ENCODE peak calls at places on chromosomes 7 and 10, in five cellular contexts. J, S, G, O and Q are unnamed samples.
A peak's percentile ranks its signal among the peaks of the same experiment; 100 is the strongest.

GRCh38 chr7:17434191-17434590 is 135.7 kb downstream of the AHR start:
- DNase-seq in G (no peak), S (no peak), O (no peak), J (no peak), Q (no peak)

GRCh38 chr7:138755331-138755747 is 42.5 kb upstream of the TMEM213 start:
- DNase-seq in S (no peak), J (no peak), G (no peak), O (no peak), Q (no peak)

GRCh38 chr7:65475734-65476319 is 102.2 kb downstream of the ZNF92 start:
- DNase-seq in S (no peak), G (no peak), O (peak; percentile 30), J (no peak), Q (no peak)

GRCh38 chr7:52925332-52925731 is 110.1 kb upstream of the POM121L12 start:
- DNase-seq in S (no peak), O (no peak), G (no peak), J (no peak), Q (no peak)

GRCh38 chr7:101990811-101991418 is 173.5 kb downstream of the CUX1 start:
- DNase-seq in J (no peak), O (no peak), S (no peak), G (no peak), Q (no peak)

GRCh38 chr10:26869528-26869927 is 8.8 kb upstream of the ABI1 start:
- DNase-seq in S (peak; percentile 77), J (no peak), O (no peak), G (no peak), Q (no peak)

GRCh38 chr7:104142147-104142546 is 65.7 kb downstream of the ORC5 start:
- DNase-seq in G (no peak), O (no peak), S (no peak), J (no peak), Q (peak; percentile 94)

GRCh38 chr7:151383638-151384351 is 26.0 kb downstream of the WDR86 start:
- DNase-seq in J (no peak), O (no peak), G (no peak), S (no peak), Q (no peak)

GRCh38 chr10:71448146-71448545 is 51.4 kb downstream of the CDH23 start:
- DNase-seq in J (no peak), O (no peak), S (no peak), G (no peak), Q (no peak)

GRCh38 chr7:16918288-16918895 is 36.6 kb upstream of the AGR3 start:
- DNase-seq in J (peak; percentile 78), S (peak; percentile 28), O (no peak), G (peak; percentile 65), Q (no peak)

GRCh38 chr10:88343761-88344484 is 239.2 kb downstream of the RNLS start:
- DNase-seq in O (no peak), S (no peak), J (no peak), G (no peak), Q (no peak)

GRCh38 chr7:117127585-117128168 is 174.4 kb downstream of the ST7 start:
- DNase-seq in J (peak; percentile 82), O (peak; percentile 49), G (peak; percentile 72), S (peak; percentile 47), Q (peak; percentile 51)

GRCh38 chr7:22702516-22702915 is 24.5 kb upstream of the IL6 start:
- DNase-seq in G (no peak), S (no peak), O (no peak), J (no peak), Q (no peak)

GRCh38 chr10:113603057-113603777 is 50.4 kb downstream of the HABP2 start:
- DNase-seq in O (no peak), J (no peak), S (no peak), G (no peak), Q (no peak)

GRCh38 chr7:36651404-36651803 is 72.9 kb downstream of the AOAH start:
- DNase-seq in O (no peak), S (no peak), J (no peak), G (peak; percentile 36), Q (no peak)

GRCh38 chr10:133537551-133538545 is 10.7 kb downstream of the CYP2E1 start:
- DNase-seq in J (no peak), G (no peak), S (no peak), O (no peak), Q (no peak)

GRCh38 chr10:132297521-132297920 is 10.2 kb downstream of the STK32C start:
- DNase-seq in O (no peak), S (no peak), G (no peak), J (no peak), Q (no peak)

GRCh38 chr7:129785457-129786178 is 167.1 kb downstream of the UBE2H start:
- DNase-seq in O (no peak), S (no peak), J (no peak), G (no peak), Q (no peak)

GRCh38 chr7:129343099-129343700 is 91.0 kb upstream of the STRIP2 start:
- DNase-seq in J (peak; percentile 59), O (no peak), G (peak; percentile 57), S (peak; percentile 20), Q (no peak)

GRCh38 chr7:22251906-22252495 is 105.0 kb downstream of the RAPGEF5 start:
- DNase-seq in J (no peak), O (no peak), G (no peak), S (no peak), Q (no peak)

GRCh38 chr7:149856-150636 is 42.3 kb upstream of the FAM20C start:
- DNase-seq in O (no peak), J (no peak), G (peak; percentile 42), S (peak; percentile 22), Q (no peak)

GRCh38 chr10:17067549-17068264 is 61.9 kb downstream of the CUBN start:
- DNase-seq in G (no peak), S (no peak), O (no peak), J (peak; percentile 87), Q (peak; percentile 11)

GRCh38 chr10:113563306-113564088 is 10.6 kb downstream of the HABP2 start:
- DNase-seq in J (peak; percentile 85), O (peak; percentile 67), S (peak; percentile 70), G (peak; percentile 89), Q (no peak)

GRCh38 chr7:155198206-155198892 is 99.3 kb upstream of the INSIG1 start:
- DNase-seq in S (no peak), J (no peak), O (no peak), G (no peak), Q (no peak)

GRCh38 chr7:100895956-100896742 is 461 bp upstream of the ACHE start:
- DNase-seq in O (peak; percentile 24), S (no peak), G (peak; percentile 77), J (peak; percentile 68), Q (no peak)

GRCh38 chr7:46775020-46775419 is 806.9 kb downstream of the TNS3 start:
- DNase-seq in G (no peak), O (no peak), J (no peak), S (no peak), Q (no peak)

GRCh38 chr7:46772740-46773139 is 809.2 kb downstream of the TNS3 start:
- DNase-seq in G (no peak), S (no peak), J (no peak), O (no peak), Q (no peak)

GRCh38 chr7:46774515-46774914 is 807.4 kb downstream of the TNS3 start:
- DNase-seq in G (no peak), O (no peak), S (no peak), J (no peak), Q (no peak)

GRCh38 chr7:46775776-46776175 is 806.1 kb downstream of the TNS3 start:
- DNase-seq in S (no peak), O (no peak), J (no peak), G (no peak), Q (no peak)

DNA sequence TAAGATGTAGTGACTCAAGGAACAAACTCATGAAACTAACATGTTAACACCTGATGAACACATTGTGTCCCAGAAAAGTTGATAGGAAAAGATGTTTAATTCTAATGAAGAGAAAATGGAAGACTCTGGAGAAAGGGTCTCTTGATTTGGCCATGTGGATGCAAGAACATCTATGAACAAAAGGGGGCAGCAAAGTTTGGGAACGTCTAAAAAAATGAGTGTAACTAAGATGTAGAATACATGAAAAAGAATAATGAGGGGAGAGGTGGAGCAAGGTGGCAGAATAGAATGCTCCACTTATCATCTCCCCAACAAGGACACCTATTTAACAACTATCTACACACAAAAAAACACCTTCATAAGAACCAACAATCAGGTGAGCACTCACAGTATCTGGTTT is 805.1 kb downstream of the TNS3 start:
- DNase-seq in G (no peak), S (no peak), J (peak; percentile 66), O (no peak), Q (no peak)
- TF ChIP-seq CTCF in G (peak; percentile 30), S (peak; percentile 24), J (peak; percentile 69), O (no peak), Q (peak; percentile 56)

GRCh38 chr10:114686013-114686412 is 27.9 kb upstream of the ABLIM1 start:
- DNase-seq in O (no peak), G (no peak), J (no peak), S (no peak), Q (no peak)
- TF ChIP-seq CTCF in O (no peak), G (no peak), J (no peak), S (no peak), Q (no peak)

DNA sequence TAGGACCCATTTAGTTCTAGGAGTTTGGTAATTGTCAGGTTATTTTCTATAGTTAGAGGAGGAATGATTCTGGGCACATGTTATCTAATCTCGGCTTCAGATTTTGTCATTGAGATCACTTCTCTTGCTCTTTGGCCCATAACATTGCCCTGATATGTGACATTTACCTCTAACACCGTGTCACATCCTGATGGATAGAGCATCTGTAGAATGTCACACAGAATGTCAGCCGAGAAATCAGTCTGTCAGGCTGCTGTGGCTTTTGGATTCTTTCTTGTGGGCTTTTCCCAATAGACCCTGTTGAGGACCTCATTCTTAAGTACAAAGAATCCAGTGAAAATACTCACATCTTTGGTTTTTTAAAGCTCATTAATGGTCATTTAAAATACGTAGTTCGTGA is 142.4 kb downstream of the LRRC4 start:
- DNase-seq in O (no peak), G (no peak), S (no peak), J (no peak), Q (no peak)
- TF ChIP-seq CTCF in O (no peak), G (no peak), S (no peak), J (no peak), Q (no peak)

DNA sequence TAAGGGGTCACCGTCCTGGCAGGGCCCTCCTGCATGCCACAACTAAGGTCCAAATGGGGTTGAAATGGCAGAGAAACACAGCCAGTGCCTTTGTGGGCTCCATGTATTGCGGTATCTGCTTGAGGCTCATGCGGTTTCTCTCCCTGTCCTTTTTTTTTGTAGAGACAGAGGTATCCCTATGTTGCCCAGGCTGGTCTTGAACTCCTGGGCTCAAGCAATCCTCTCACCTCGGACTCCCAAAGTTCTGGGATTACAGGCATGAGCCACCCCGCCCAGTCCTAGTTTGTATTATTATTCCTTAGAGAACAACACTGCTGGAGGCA is 64.1 kb upstream of the WAPL start:
- DNase-seq in S (no peak), J (no peak), O (no peak), G (no peak), Q (no peak)
- TF ChIP-seq CTCF in S (peak; percentile 7), J (no peak), O (peak; percentile 7), G (no peak), Q (no peak)

GRCh38 chr10:102811346-102811745 is 25.9 kb downstream of the CYP17A1 start:
- DNase-seq in G (no peak), S (no peak), O (no peak), J (no peak), Q (no peak)
- TF ChIP-seq CTCF in G (no peak), S (no peak), O (no peak), J (no peak), Q (no peak)

GRCh38 chr7:2605608-2606538 is 25.9 kb upstream of the TTYH3 start:
- DNase-seq in O (no peak), S (no peak), J (no peak), G (no peak), Q (no peak)
- TF ChIP-seq CTCF in O (no peak), S (no peak), J (no peak), G (no peak), Q (no peak)

GRCh38 chr10:116809528-116810500 is 39.5 kb upstream of the ENO4 start:
- DNase-seq in O (no peak), J (peak; percentile 74), G (peak; percentile 42), S (no peak), Q (no peak)
- TF ChIP-seq CTCF in O (no peak), J (peak; percentile 82), G (peak; percentile 32), S (no peak), Q (peak; percentile 41)